ENCODE peak calls at places on chromosomes 5 and 9, in four cellular contexts. I is non-pigmented ciliary epithelial cell, Q is left ventricle myocardium superior, G is retina. Z is an unnamed sample.

GRCh38 chr9:121277026-121277425 is 9.1 kb downstream of the GSN start:
- DNase-seq in I (no peak), G (no peak), Q (no peak), Z (no peak)

GRCh38 chr5:45862763-45863162 is 166.6 kb upstream of the HCN1 start:
- DNase-seq in Q (no peak), I (no peak), G (no peak), Z (no peak)

GRCh38 chr9:36091028-36091953 is 45.2 kb upstream of the GLIPR2 start:
- DNase-seq in I (no peak), Q (peak), G (no peak), Z (no peak)

GRCh38 chr9:76020654-76021053 is 130.2 kb downstream of the PCSK5 start:
- DNase-seq in G (no peak), I (no peak), Q (no peak), Z (no peak)

GRCh38 chr9:82680179-82680935 is 382.6 kb downstream of the RASEF start:
- DNase-seq in G (no peak), Q (no peak), I (no peak), Z (no peak)

GRCh38 chr9:131739988-131740648 is at the start of gene RAPGEF1:
- DNase-seq in Q (peak), G (no peak), I (no peak), Z (no peak)

GRCh38 chr5:113162770-113163169 is 186.2 kb downstream of the DCP2 start:
- DNase-seq in Q (no peak), I (no peak), G (no peak), Z (peak)

GRCh38 chr5:146039420-146039819 is 66.0 kb downstream of the PLAC8L1 start:
- DNase-seq in I (no peak), G (no peak), Q (no peak), Z (no peak)

GRCh38 chr5:67404261-67405100 is 207.9 kb upstream of the CD180 start:
- DNase-seq in Q (no peak), I (peak), G (no peak), Z (peak)

GRCh38 chr5:61350535-61350934 is 18.5 kb downstream of the ZSWIM6 start:
- DNase-seq in Q (no peak), G (no peak), I (no peak), Z (no peak)

GRCh38 chr9:85344901-85345300 is 396.9 kb downstream of the AGTPBP1 start:
- DNase-seq in Q (no peak), I (no peak), G (no peak), Z (no peak)

GRCh38 chr5:173920866-173921265 is 32.7 kb downstream of the CPEB4 start:
- DNase-seq in I (no peak), Q (no peak), G (no peak), Z (no peak)

GRCh38 chr9:83387401-83388185 is 150.6 kb downstream of the FRMD3 start:
- DNase-seq in I (no peak), G (no peak), Q (no peak), Z (no peak)

GRCh38 chr5:153565822-153566221 is 75.4 kb downstream of the GRIA1 start:
- DNase-seq in G (no peak), Q (no peak), I (peak), Z (peak)

GRCh38 chr5:89342106-89342876 is 459.3 kb upstream of the MEF2C start:
- DNase-seq in I (peak), G (no peak), Q (no peak), Z (no peak)